ENCODE peak calls at places on chromosomes 13 and 19, in eight cellular contexts. D, P, L, O, F, G, M and Q are unnamed samples.

GRCh38 chr13:113863511-113864302 is at the start of gene GAS6:
- DNase-seq in L (peak), P (no peak), M (peak), O (peak), G (peak), D (peak), F (no peak), Q (no peak)

GRCh38 chr19:1112254-1113208 is 8.7 kb downstream of the GPX4 start:
- DNase-seq in P (peak), D (peak), L (peak), O (peak), F (no peak), M (peak), G (no peak), Q (no peak)

GRCh38 chr13:85549819-85550218 is 249.4 kb downstream of the SLITRK6 start:
- DNase-seq in O (no peak), P (no peak), L (no peak), D (no peak), F (no peak), M (no peak), G (no peak), Q (no peak)

GRCh38 chr19:13640611-13641010 is 123.7 kb upstream of the MRI1 start:
- DNase-seq in O (no peak), M (no peak), P (no peak), G (no peak), F (no peak), L (no peak), D (no peak), Q (peak)

GRCh38 chr19:2461751-2462634 is 5.2 kb upstream of the LMNB2 start:
- DNase-seq in F (peak), P (peak), M (peak), G (peak), D (no peak), L (peak), O (peak), Q (no peak)

GRCh38 chr13:113672002-113672651 is 5.1 kb downstream of the GRK1 start:
- DNase-seq in O (no peak), F (no peak), D (no peak), G (no peak), M (no peak), P (peak), L (no peak), Q (peak)

GRCh38 chr19:347946-348861 is 3.6 kb upstream of the MIER2 start:
- DNase-seq in D (no peak), P (no peak), L (no peak), M (no peak), F (no peak), G (peak), O (no peak), Q (peak)

GRCh38 chr13:30339721-30340366 is 32.5 kb upstream of the KATNAL1 start:
- DNase-seq in D (no peak), O (no peak), F (no peak), G (no peak), M (no peak), P (no peak), L (no peak), Q (no peak)

GRCh38 chr13:76398426-76398825 is 487.8 kb downstream of the KCTD12 start:
- DNase-seq in G (peak), F (no peak), L (no peak), P (no peak), D (no peak), O (no peak), M (peak), Q (peak)

GRCh38 chr19:46999377-46999776 is 20.3 kb upstream of the NPAS1 start:
- DNase-seq in D (no peak), G (no peak), F (no peak), M (no peak), L (no peak), P (no peak), O (no peak), Q (no peak)

GRCh38 chr19:34154401-34154800 is 17.9 kb upstream of the LSM14A start:
- DNase-seq in D (no peak), O (no peak), F (no peak), G (no peak), P (no peak), L (no peak), M (no peak), Q (no peak)

GRCh38 chr13:33953203-33953602 is 135.3 kb downstream of the RFC3 start:
- DNase-seq in O (no peak), G (no peak), P (no peak), L (no peak), D (no peak), M (peak), F (no peak), Q (no peak)

GRCh38 chr13:30120133-30120822 is 187.1 kb downstream of the KATNAL1 start:
- DNase-seq in F (no peak), L (no peak), G (no peak), D (no peak), O (no peak), M (no peak), P (no peak), Q (no peak)

GRCh38 chr19:41990028-41990427 is 4.0 kb downstream of the ATP1A3 start:
- DNase-seq in P (no peak), F (no peak), D (no peak), M (no peak), O (no peak), G (no peak), L (no peak), Q (no peak)

GRCh38 chr13:112575295-112575622 is 12.7 kb downstream of the TUBGCP3 start:
- DNase-seq in F (no peak), M (no peak), G (no peak), P (no peak), O (no peak), L (no peak), D (no peak), Q (no peak)

GRCh38 chr13:94674609-94675348 is 37.6 kb downstream of the SOX21 start:
- DNase-seq in G (peak), O (no peak), M (peak), L (no peak), P (no peak), D (no peak), F (peak), Q (peak)

GRCh38 chr13:82747331-82747730 is 1134.9 kb downstream of the SLITRK1 start:
- DNase-seq in F (no peak), P (no peak), D (no peak), G (no peak), L (no peak), O (no peak), M (no peak), Q (no peak)

GRCh38 chr19:12789098-12789903 is 2.0 kb upstream of the JUNB start:
- DNase-seq in P (no peak), G (no peak), O (no peak), M (peak), F (no peak), D (peak), L (no peak), Q (peak)

GRCh38 chr13:39766464-39767167 is 111.2 kb downstream of the COG6 start:
- DNase-seq in O (no peak), F (no peak), P (no peak), M (peak), G (no peak), D (peak), L (no peak), Q (no peak)

GRCh38 chr13:40026741-40027140 is 371.3 kb downstream of the COG6 start:
- DNase-seq in O (no peak), G (no peak), P (no peak), F (no peak), D (no peak), M (no peak), L (no peak), Q (no peak)

GRCh38 chr13:59755647-59756290 is 408.0 kb downstream of the DIAPH3 start:
- DNase-seq in L (no peak), M (peak), G (no peak), D (no peak), P (no peak), F (no peak), O (no peak), Q (no peak)

GRCh38 chr13:38135590-38135989 is 214.1 kb upstream of the UFM1 start:
- DNase-seq in G (no peak), D (no peak), O (no peak), F (no peak), L (no peak), P (no peak), M (no peak), Q (no peak)

GRCh38 chr13:65292488-65292901 is 1937.6 kb downstream of the PCDH9 start:
- DNase-seq in P (no peak), L (no peak), F (no peak), D (no peak), G (peak), O (no peak), M (peak), Q (no peak)

GRCh38 chr13:27794921-27795717 is 2.8 kb downstream of the GSX1 start:
- DNase-seq in F (no peak), D (no peak), M (no peak), P (no peak), L (no peak), O (no peak), G (no peak), Q (no peak)

GRCh38 chr13:30396434-30397075 is 25.7 kb upstream of the UBE2L5 start:
- DNase-seq in D (no peak), F (no peak), O (no peak), G (no peak), M (peak), L (no peak), P (no peak), Q (no peak)

GRCh38 chr19:55355213-55355821 is 798 bp upstream of the COX6B2 start:
- DNase-seq in D (no peak), F (no peak), G (no peak), P (no peak), M (peak), O (no peak), L (no peak), Q (peak)

GRCh38 chr13:49610176-49610575 is 18.1 kb upstream of the ARL11 start:
- DNase-seq in D (no peak), O (no peak), M (no peak), F (no peak), L (no peak), P (no peak), G (no peak), Q (peak)

GRCh38 chr19:56120371-56121179 is 520 bp downstream of the ZNF787 start:
- DNase-seq in P (peak), D (peak), F (peak), O (peak), G (peak), M (peak), L (peak), Q (peak)

GRCh38 chr19:1279261-1279660 is 3.9 kb downstream of the FAM174C start:
- DNase-seq in G (no peak), D (no peak), F (no peak), O (no peak), L (no peak), P (no peak), M (no peak), Q (no peak)

GRCh38 chr13:40780822-40781401 is 8.5 kb upstream of the SLC25A15 start:
- DNase-seq in O (no peak), L (no peak), P (no peak), F (no peak), M (peak), D (no peak), G (peak), Q (peak)

GRCh38 chr13:98443329-98443728 is 133.6 kb downstream of the STK24 start:
- DNase-seq in F (no peak), L (no peak), D (no peak), O (no peak), G (peak), M (peak), P (no peak), Q (no peak)

GRCh38 chr19:54905411-54905810 is 537 bp upstream of the NCR1 start:
- DNase-seq in P (no peak), O (no peak), G (no peak), L (no peak), D (no peak), M (no peak), F (no peak), Q (no peak)

GRCh38 chr19:10602330-10603083 is 15.4 kb upstream of the AP1M2 start:
- DNase-seq in M (peak), F (peak), L (peak), D (peak), G (peak), O (peak), P (peak), Q (peak)

GRCh38 chr19:58229255-58229639 is 533 bp downstream of the ZNF544 start:
- DNase-seq in F (peak), O (no peak), G (peak), M (peak), L (no peak), D (no peak), P (no peak), Q (peak)

GRCh38 chr19:5255602-5256231 is 84.9 kb downstream of the PTPRS start:
- DNase-seq in O (no peak), P (no peak), D (no peak), M (no peak), G (no peak), L (no peak), F (no peak), Q (no peak)

GRCh38 chr19:33346665-33347064 is 26.8 kb upstream of the CEBPG start:
- DNase-seq in O (no peak), G (no peak), L (no peak), P (no peak), M (no peak), D (no peak), F (no peak), Q (no peak)

DNA sequence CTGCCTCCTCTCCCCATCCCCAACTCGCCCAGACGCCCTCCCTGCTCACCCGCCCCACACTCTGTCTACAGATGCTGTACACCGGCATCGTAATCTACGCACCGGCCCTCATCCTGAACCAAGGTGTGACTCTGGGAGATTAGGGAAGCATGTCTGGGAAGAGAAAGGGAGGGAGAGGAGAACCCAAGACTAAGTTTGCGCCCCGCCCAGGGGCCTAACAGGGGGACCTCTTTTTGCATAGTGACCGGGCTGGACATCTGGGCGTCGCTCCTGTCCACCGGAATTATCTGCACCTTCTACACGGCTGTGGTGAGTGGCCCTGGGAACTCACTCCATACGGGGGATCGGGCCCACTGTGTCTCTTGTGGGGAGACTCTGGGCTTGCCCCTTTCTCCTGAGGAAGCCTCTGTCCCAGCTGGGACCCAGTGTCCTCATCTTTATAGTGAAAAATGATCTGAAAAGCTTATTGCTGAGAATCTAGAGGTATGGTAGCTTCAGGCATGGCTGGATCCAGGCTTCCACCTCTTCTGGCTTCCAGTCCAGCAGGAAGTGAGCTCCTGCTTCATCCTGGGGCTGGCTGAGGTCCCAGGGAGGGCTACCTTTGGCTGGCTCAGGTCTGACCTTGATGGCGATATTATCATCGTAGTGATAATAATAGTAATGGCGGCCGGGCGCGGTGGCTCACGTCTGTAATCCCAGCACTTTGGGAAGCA is 2.8 kb downstream of the SLC5A5 start:
- DNase-seq in G (no peak), D (no peak), L (no peak), M (no peak), O (no peak), F (no peak), P (no peak), Q (no peak)
- H3K4me3 ChIP-seq in G (no peak), D (no peak), L (no peak), M (no peak), O (no peak), F (no peak), P (no peak), Q (no peak)

GRCh38 chr19:51948979-51949378 is 21.7 kb downstream of the ZNF613 start:
- DNase-seq in D (no peak), O (peak), G (no peak), F (no peak), P (peak), L (no peak), M (no peak), Q (no peak)
- H3K4me3 ChIP-seq in D (no peak), O (peak), G (no peak), F (no peak), P (peak), L (peak), M (peak), Q (no peak)

DNA sequence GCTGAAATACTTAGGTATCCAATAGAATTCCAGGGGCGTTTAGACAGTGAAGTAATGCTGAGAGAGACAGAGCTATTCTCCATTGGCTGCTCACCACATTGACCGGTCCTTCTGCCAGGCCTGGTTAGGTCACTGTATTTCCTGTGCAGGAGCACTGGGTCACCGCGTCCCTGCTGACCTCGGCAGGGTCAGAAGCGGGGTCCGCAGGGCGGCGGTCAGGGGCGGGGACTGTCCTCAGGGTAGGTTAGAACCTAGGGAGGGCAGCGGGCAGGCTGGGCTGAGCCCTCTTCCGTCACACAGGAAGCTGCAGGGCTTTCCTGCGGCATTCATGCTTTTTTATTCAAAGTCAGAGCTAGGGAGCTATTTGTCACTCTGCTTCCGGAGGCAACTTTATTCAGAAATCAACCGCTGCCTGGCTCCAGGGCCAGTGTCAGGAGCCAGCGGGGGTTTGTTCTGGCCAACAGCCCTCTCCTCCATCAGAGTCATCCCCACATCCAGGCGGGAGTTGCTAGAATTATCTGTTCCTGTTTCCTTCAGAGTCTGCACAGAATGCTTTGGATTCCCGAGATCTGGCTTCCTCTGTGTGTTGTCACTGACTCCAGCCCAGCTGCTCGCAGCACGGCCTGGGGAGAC is 81.3 kb upstream of the WASF3 start:
- DNase-seq in P (no peak), L (no peak), F (no peak), D (no peak), G (no peak), O (no peak), M (no peak), Q (peak)
- H3K4me3 ChIP-seq in P (no peak), L (peak), F (no peak), D (no peak), G (no peak), O (peak), M (no peak), Q (peak)

DNA sequence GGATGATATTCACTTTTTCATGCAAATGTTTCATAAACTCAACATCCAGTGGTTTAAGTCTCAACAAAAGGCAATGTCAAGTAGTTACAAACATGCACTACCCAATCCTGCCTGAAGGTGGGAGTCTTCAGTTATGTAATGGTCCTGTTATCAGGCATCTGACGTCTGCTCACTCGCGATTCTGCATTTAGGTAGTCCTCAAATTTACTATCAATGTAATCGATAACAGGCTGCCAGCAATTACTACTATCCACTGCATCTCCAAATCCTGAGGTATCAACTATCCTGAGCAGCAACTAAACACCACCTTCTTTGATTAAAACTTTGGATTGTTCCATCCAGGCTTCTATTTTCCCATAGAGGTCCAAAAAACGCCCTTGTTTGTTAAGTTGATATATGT is 51.2 kb downstream of the NLRP12 start:
- DNase-seq in G (peak), O (no peak), M (peak), F (peak), D (peak), L (no peak), P (no peak), Q (peak)
- H3K4me3 ChIP-seq in G (no peak), O (no peak), M (no peak), F (no peak), D (no peak), L (no peak), P (no peak), Q (no peak)

GRCh38 chr19:17311455-17312248 is 2.3 kb downstream of the DDA1 start:
- DNase-seq in G (peak), O (no peak), L (no peak), P (no peak), M (peak), D (no peak), F (no peak), Q (no peak)
- H3K4me3 ChIP-seq in G (no peak), O (no peak), L (no peak), P (no peak), M (no peak), D (no peak), F (no peak), Q (no peak)